ENCODE peak calls at places on chromosome X, in nine cellular contexts. One of them, this sample, is unnamed.
A peak's percentile ranks its signal among the peaks of the same experiment; 100 is the strongest.

GRCh38 chrX:20527458-20528099 is 260.9 kb upstream of the RPS6KA3 start:
- DNase-seq in mammary epithelial cell: no peak
- DNase-seq in GM23248: peak; percentile 57
- DNase-seq in OCI-LY7: peak; percentile 28
- DNase-seq in K562: peak; percentile 12
- DNase-seq in fibroblast of lung: no peak
- DNase-seq in SK-N-SH: peak; percentile 26
- DNase-seq in PC-9: no peak
- DNase-seq in H9: no peak
- DNase-seq in this sample: peak; percentile 39

GRCh38 chrX:24231169-24231568 is 81.6 kb downstream of the ZFX start:
- DNase-seq in mammary epithelial cell: peak; percentile 84
- DNase-seq in GM23248: peak; percentile 79
- DNase-seq in OCI-LY7: no peak
- DNase-seq in K562: peak; percentile 38
- DNase-seq in fibroblast of lung: peak; percentile 91
- DNase-seq in SK-N-SH: no peak
- DNase-seq in PC-9: peak; percentile 14
- DNase-seq in H9: no peak
- DNase-seq in this sample: no peak

GRCh38 chrX:47936224-47936939 is 67.4 kb downstream of the ZNF182 start:
- DNase-seq in mammary epithelial cell: no peak
- DNase-seq in GM23248: no peak
- DNase-seq in OCI-LY7: peak; percentile 85
- DNase-seq in K562: peak; percentile 42
- DNase-seq in fibroblast of lung: peak; percentile 6
- DNase-seq in SK-N-SH: no peak
- DNase-seq in PC-9: no peak
- DNase-seq in H9: no peak
- DNase-seq in this sample: peak; percentile 57

GRCh38 chrX:9816094-9816700 is 30.0 kb downstream of the SHROOM2 start:
- DNase-seq in mammary epithelial cell: no peak
- DNase-seq in GM23248: no peak
- DNase-seq in OCI-LY7: no peak
- DNase-seq in K562: no peak
- DNase-seq in fibroblast of lung: peak; percentile 46
- DNase-seq in SK-N-SH: no peak
- DNase-seq in PC-9: no peak
- DNase-seq in H9: no peak
- DNase-seq in this sample: no peak

GRCh38 chrX:70044541-70045245 is 5.0 kb downstream of the AWAT2 start:
- DNase-seq in mammary epithelial cell: no peak
- DNase-seq in GM23248: peak; percentile 45
- DNase-seq in OCI-LY7: no peak
- DNase-seq in K562: no peak
- DNase-seq in fibroblast of lung: no peak
- DNase-seq in SK-N-SH: no peak
- DNase-seq in PC-9: no peak
- DNase-seq in H9: no peak
- DNase-seq in this sample: no peak

GRCh38 chrX:31366076-31366475 is 294.2 kb upstream of the FTHL17 start:
- DNase-seq in mammary epithelial cell: no peak
- DNase-seq in GM23248: no peak
- DNase-seq in OCI-LY7: peak; percentile 1
- DNase-seq in K562: no peak
- DNase-seq in fibroblast of lung: peak; percentile 47
- DNase-seq in SK-N-SH: no peak
- DNase-seq in PC-9: no peak
- DNase-seq in H9: no peak
- DNase-seq in this sample: no peak

GRCh38 chrX:618761-619450 is 11.7 kb upstream of the SHOX start:
- DNase-seq in mammary epithelial cell: no peak
- DNase-seq in GM23248: no peak
- DNase-seq in OCI-LY7: no peak
- DNase-seq in K562: no peak
- DNase-seq in fibroblast of lung: no peak
- DNase-seq in SK-N-SH: no peak
- DNase-seq in PC-9: no peak
- DNase-seq in H9: no peak
- DNase-seq in this sample: no peak

GRCh38 chrX:47218920-47219815 is 687 bp downstream of the CDK16 start:
- DNase-seq in mammary epithelial cell: no peak
- DNase-seq in GM23248: peak; percentile 47
- DNase-seq in OCI-LY7: peak; percentile 57
- DNase-seq in K562: peak; percentile 72
- DNase-seq in fibroblast of lung: no peak
- DNase-seq in SK-N-SH: peak; percentile 71
- DNase-seq in PC-9: peak; percentile 17
- DNase-seq in H9: peak; percentile 55
- DNase-seq in this sample: peak; percentile 48

GRCh38 chrX:138897621-138898492 is 186.3 kb upstream of the FGF13 start:
- DNase-seq in mammary epithelial cell: peak; percentile 35
- DNase-seq in GM23248: peak; percentile 39
- DNase-seq in OCI-LY7: no peak
- DNase-seq in K562: no peak
- DNase-seq in fibroblast of lung: peak; percentile 68
- DNase-seq in SK-N-SH: no peak
- DNase-seq in PC-9: no peak
- DNase-seq in H9: no peak
- DNase-seq in this sample: no peak

GRCh38 chrX:121869876-121870477 is 822.6 kb downstream of the GLUD2 start:
- DNase-seq in mammary epithelial cell: no peak
- DNase-seq in GM23248: no peak
- DNase-seq in OCI-LY7: no peak
- DNase-seq in K562: no peak
- DNase-seq in fibroblast of lung: no peak
- DNase-seq in SK-N-SH: no peak
- DNase-seq in PC-9: no peak
- DNase-seq in H9: no peak
- DNase-seq in this sample: peak; percentile 0

DNA sequence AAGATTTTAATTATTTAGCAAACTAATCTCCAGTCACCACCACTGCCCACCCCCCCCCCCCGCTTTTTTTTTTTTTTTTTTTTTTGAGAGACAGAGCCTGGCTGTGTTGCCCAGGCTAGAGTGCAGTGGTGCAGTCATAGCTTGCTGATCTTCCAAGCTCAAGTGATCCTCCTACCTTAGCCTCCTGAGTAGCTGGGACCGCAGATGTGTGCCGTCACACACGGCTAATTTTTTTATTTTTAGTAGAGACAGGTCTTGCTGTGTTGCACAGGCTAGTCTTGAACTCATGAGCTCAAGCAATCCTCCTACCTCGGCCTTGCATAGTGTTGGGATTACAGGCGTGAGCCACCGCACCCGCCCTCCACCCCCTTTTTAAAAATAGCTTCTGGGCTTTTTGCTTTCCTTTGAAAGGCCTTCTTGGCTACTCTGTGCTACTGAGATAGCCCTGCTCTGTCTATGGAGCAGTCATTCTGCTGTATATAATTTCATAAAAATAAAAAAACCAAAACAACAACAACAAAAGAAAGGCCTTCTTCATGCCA is 18.7 kb downstream of the TXLNG start:
- DNase-seq in mammary epithelial cell: no peak
- DNase-seq in GM23248: no peak
- DNase-seq in OCI-LY7: peak; percentile 76
- DNase-seq in K562: no peak
- DNase-seq in fibroblast of lung: no peak
- DNase-seq in SK-N-SH: no peak
- DNase-seq in PC-9: no peak
- DNase-seq in H9: no peak
- DNase-seq in this sample: no peak
- H3K79me2 ChIP-seq in mammary epithelial cell: peaks cover 85% of the 10 kb centered on the region
- H3K79me2 ChIP-seq in GM23248: peaks cover 66% of the 10 kb centered on the region
- H3K79me2 ChIP-seq in OCI-LY7: peaks cover 85% of the 10 kb centered on the region
- H3K79me2 ChIP-seq in K562: peaks cover 86% of the 10 kb centered on the region
- H3K79me2 ChIP-seq in fibroblast of lung: peaks cover 6% of the 10 kb centered on the region
- H3K79me2 ChIP-seq in SK-N-SH: peaks cover 62% of the 10 kb centered on the region
- H3K79me2 ChIP-seq in PC-9: peaks cover 69% of the 10 kb centered on the region
- H3K79me2 ChIP-seq in H9: peaks cover 30% of the 10 kb centered on the region
- H3K79me2 ChIP-seq in this sample: peaks cover 89% of the 10 kb centered on the region

GRCh38 chrX:57643698-57644097 is 36.4 kb downstream of the NLRP2B start:
- DNase-seq in mammary epithelial cell: no peak
- DNase-seq in GM23248: no peak
- DNase-seq in OCI-LY7: no peak
- DNase-seq in K562: no peak
- DNase-seq in fibroblast of lung: no peak
- DNase-seq in SK-N-SH: no peak
- DNase-seq in PC-9: no peak
- DNase-seq in H9: no peak
- DNase-seq in this sample: no peak
- H3K4me2 ChIP-seq in mammary epithelial cell: no peak overlapping the region
- H3K4me2 ChIP-seq in GM23248: no peak overlapping the region
- H3K4me2 ChIP-seq in OCI-LY7: no peak overlapping the region
- H3K4me2 ChIP-seq in K562: no peak overlapping the region
- H3K4me2 ChIP-seq in fibroblast of lung: no peak overlapping the region
- H3K4me2 ChIP-seq in SK-N-SH: no peak overlapping the region
- H3K4me2 ChIP-seq in PC-9: no peak overlapping the region
- H3K4me2 ChIP-seq in H9: no peak overlapping the region
- H3K4me2 ChIP-seq in this sample: no peak overlapping the region

GRCh38 chrX:155069414-155069813 is 1.5 kb downstream of the CMC4 start:
- DNase-seq in mammary epithelial cell: no peak
- DNase-seq in GM23248: no peak
- DNase-seq in OCI-LY7: no peak
- DNase-seq in K562: no peak
- DNase-seq in fibroblast of lung: no peak
- DNase-seq in SK-N-SH: no peak
- DNase-seq in PC-9: no peak
- DNase-seq in H9: no peak
- DNase-seq in this sample: no peak

GRCh38 chrX:155071694-155072215 is 447 bp downstream of the BRCC3 start:
- DNase-seq in mammary epithelial cell: no peak
- DNase-seq in GM23248: peak; percentile 27
- DNase-seq in OCI-LY7: peak; percentile 31
- DNase-seq in K562: no peak
- DNase-seq in fibroblast of lung: no peak
- DNase-seq in SK-N-SH: no peak
- DNase-seq in PC-9: no peak
- DNase-seq in H9: no peak
- DNase-seq in this sample: peak; percentile 24

GRCh38 chrX:155070975-155071693 is at the start of the genes BRCC3, CMC4 and MTCP1:
- DNase-seq in mammary epithelial cell: peak; percentile 75
- DNase-seq in GM23248: peak; percentile 84
- DNase-seq in OCI-LY7: peak; percentile 87
- DNase-seq in K562: peak; percentile 92
- DNase-seq in fibroblast of lung: peak; percentile 75
- DNase-seq in SK-N-SH: peak; percentile 93
- DNase-seq in PC-9: peak; percentile 92
- DNase-seq in H9: peak; percentile 80
- DNase-seq in this sample: peak; percentile 77

GRCh38 chrX:155070663-155070974 is 317 bp downstream of the CMC4 start:
- DNase-seq in mammary epithelial cell: no peak
- DNase-seq in GM23248: no peak
- DNase-seq in OCI-LY7: no peak
- DNase-seq in K562: peak; percentile 36
- DNase-seq in fibroblast of lung: no peak
- DNase-seq in SK-N-SH: peak; percentile 48
- DNase-seq in PC-9: no peak
- DNase-seq in H9: no peak
- DNase-seq in this sample: no peak

GRCh38 chrX:155070038-155070437 is 898 bp downstream of the CMC4 start:
- DNase-seq in mammary epithelial cell: peak; percentile 4
- DNase-seq in GM23248: peak; percentile 24
- DNase-seq in OCI-LY7: peak; percentile 8
- DNase-seq in K562: no peak
- DNase-seq in fibroblast of lung: no peak
- DNase-seq in SK-N-SH: no peak
- DNase-seq in PC-9: no peak
- DNase-seq in H9: no peak
- DNase-seq in this sample: peak; percentile 2
- H3K79me2 ChIP-seq in mammary epithelial cell: peaks cover 66% of the 10 kb centered on the region
- H3K79me2 ChIP-seq in GM23248: peaks cover 77% of the 10 kb centered on the region
- H3K79me2 ChIP-seq in OCI-LY7: peaks cover 58% of the 10 kb centered on the region
- H3K79me2 ChIP-seq in K562: peaks cover 65% of the 10 kb centered on the region
- H3K79me2 ChIP-seq in fibroblast of lung: peaks cover 19% of the 10 kb centered on the region
- H3K79me2 ChIP-seq in SK-N-SH: peaks cover 43% of the 10 kb centered on the region
- H3K79me2 ChIP-seq in PC-9: peaks cover 61% of the 10 kb centered on the region
- H3K79me2 ChIP-seq in H9: no peaks in the 10 kb centered on the region
- H3K79me2 ChIP-seq in this sample: peaks cover 19% of the 10 kb centered on the region

DNA sequence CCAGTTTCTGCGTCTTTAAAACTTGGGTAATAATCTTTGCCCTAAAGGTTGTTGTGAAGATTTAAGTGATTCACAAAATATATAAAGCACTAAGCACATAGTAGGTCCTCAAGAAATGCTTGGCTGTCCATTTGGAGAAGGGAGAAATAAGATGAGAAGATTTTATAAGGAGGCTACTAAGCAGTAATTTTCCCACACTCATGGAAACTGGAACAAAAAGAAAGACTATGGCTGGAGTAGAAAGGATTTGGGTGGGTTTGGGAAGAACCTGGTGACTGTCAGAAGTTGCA is 47.0 kb downstream of the PRPS1 start:
- DNase-seq in mammary epithelial cell: no peak
- DNase-seq in GM23248: no peak
- DNase-seq in OCI-LY7: no peak
- DNase-seq in K562: no peak
- DNase-seq in fibroblast of lung: no peak
- DNase-seq in SK-N-SH: no peak
- DNase-seq in PC-9: no peak
- DNase-seq in H9: no peak
- DNase-seq in this sample: no peak
- H3K4me2 ChIP-seq in mammary epithelial cell: peak overlapping the region; percentile 56
- H3K4me2 ChIP-seq in GM23248: peak overlapping the region; percentile 90
- H3K4me2 ChIP-seq in OCI-LY7: peak overlapping the region; percentile 92
- H3K4me2 ChIP-seq in K562: peak overlapping the region; percentile 89
- H3K4me2 ChIP-seq in fibroblast of lung: no peak overlapping the region
- H3K4me2 ChIP-seq in SK-N-SH: no peak overlapping the region
- H3K4me2 ChIP-seq in PC-9: peak overlapping the region; percentile 88
- H3K4me2 ChIP-seq in H9: no peak overlapping the region
- H3K4me2 ChIP-seq in this sample: no peak overlapping the region

GRCh38 chrX:153338836-153339235 is 4.9 kb downstream of the ZNF275 start:
- DNase-seq in mammary epithelial cell: no peak
- DNase-seq in GM23248: no peak
- DNase-seq in OCI-LY7: no peak
- DNase-seq in K562: no peak
- DNase-seq in fibroblast of lung: no peak
- DNase-seq in SK-N-SH: no peak
- DNase-seq in PC-9: no peak
- DNase-seq in H9: no peak
- DNase-seq in this sample: no peak
- H3K79me2 ChIP-seq in mammary epithelial cell: peaks cover 23% of the 10 kb centered on the region
- H3K79me2 ChIP-seq in GM23248: peaks cover 90% of the 10 kb centered on the region
- H3K79me2 ChIP-seq in OCI-LY7: no peaks in the 10 kb centered on the region
- H3K79me2 ChIP-seq in K562: peaks cover 96% of the 10 kb centered on the region
- H3K79me2 ChIP-seq in fibroblast of lung: peaks cover 8% of the 10 kb centered on the region
- H3K79me2 ChIP-seq in SK-N-SH: peaks cover 44% of the 10 kb centered on the region
- H3K79me2 ChIP-seq in PC-9: no peaks in the 10 kb centered on the region
- H3K79me2 ChIP-seq in H9: no peaks in the 10 kb centered on the region
- H3K79me2 ChIP-seq in this sample: peaks cover 16% of the 10 kb centered on the region

DNA sequence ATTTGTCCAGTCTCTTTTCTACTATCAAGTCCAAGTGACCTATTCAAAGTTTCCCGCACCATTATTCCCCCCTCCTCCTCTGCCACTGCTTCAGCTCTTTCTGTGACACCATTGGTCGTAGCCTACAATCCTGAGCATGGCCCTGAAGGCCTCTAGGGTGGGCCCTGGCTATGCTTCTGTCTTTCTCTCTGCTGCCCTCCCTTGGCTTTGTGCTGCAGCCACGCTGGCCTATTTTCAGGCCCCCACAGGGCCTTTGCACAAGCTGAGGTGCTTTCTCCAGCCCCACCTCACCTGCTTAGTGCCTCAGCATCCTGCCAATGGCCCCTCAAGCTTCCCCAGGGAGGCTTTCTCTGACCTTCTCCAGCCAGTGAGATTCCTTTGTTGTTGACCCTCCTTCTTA is 156.5 kb downstream of the NHS start:
- DNase-seq in mammary epithelial cell: no peak
- DNase-seq in GM23248: no peak
- DNase-seq in OCI-LY7: no peak
- DNase-seq in K562: no peak
- DNase-seq in fibroblast of lung: no peak
- DNase-seq in SK-N-SH: no peak
- DNase-seq in PC-9: no peak
- DNase-seq in H9: no peak
- DNase-seq in this sample: no peak
- H3K4me2 ChIP-seq in mammary epithelial cell: no peak overlapping the region
- H3K4me2 ChIP-seq in GM23248: no peak overlapping the region
- H3K4me2 ChIP-seq in OCI-LY7: no peak overlapping the region
- H3K4me2 ChIP-seq in K562: no peak overlapping the region
- H3K4me2 ChIP-seq in fibroblast of lung: no peak overlapping the region
- H3K4me2 ChIP-seq in SK-N-SH: no peak overlapping the region
- H3K4me2 ChIP-seq in PC-9: no peak overlapping the region
- H3K4me2 ChIP-seq in H9: no peak overlapping the region
- H3K4me2 ChIP-seq in this sample: no peak overlapping the region